ENCODE peak calls at places on chromosome 10, in ten cellular contexts. One of them, this sample, is unnamed.
A peak's percentile ranks its signal among the peaks of the same experiment; 100 is the strongest.

GRCh38 chr10:61975107-61975932 is 73.8 kb downstream of the ARID5B start:
- DNase-seq in activated naive CD4-positive, alpha-beta T cell treated with anti-CD3 and anti-CD28 coated beads, Interleukin-2, amount 10 ng/mL, durations not matched to agents 7 days and 5 days: no peak
- DNase-seq in breast epithelium: no peak
- DNase-seq in omental fat pad: no peak
- DNase-seq in activated CD8-positive, alpha-beta memory T cell treated with anti-CD3 and anti-CD28 coated beads for 24 hours: no peak
- DNase-seq in NCI-H460: peak; percentile 4
- DNase-seq in effector memory CD4-positive, alpha-beta T cell: no peak
- DNase-seq in NCI-H1092: no peak
- DNase-seq in RCC 7860: peak; percentile 11
- DNase-seq in activated T-cell treated with anti-CD3 and anti-CD28 coated beads for 1 hour: no peak
- DNase-seq in this sample: no peak

GRCh38 chr10:132069849-132070182 is 4.1 kb downstream of the JAKMIP3 start:
- DNase-seq in effector memory CD4-positive, alpha-beta T cell: no peak
- DNase-seq in RCC 7860: no peak
- DNase-seq in NCI-H460: no peak
- DNase-seq in NCI-H1092: no peak
- DNase-seq in activated naive CD4-positive, alpha-beta T cell treated with anti-CD3 and anti-CD28 coated beads, Interleukin-2, amount 10 ng/mL, durations not matched to agents 7 days and 5 days: no peak
- DNase-seq in activated T-cell treated with anti-CD3 and anti-CD28 coated beads for 1 hour: no peak
- DNase-seq in activated CD8-positive, alpha-beta memory T cell treated with anti-CD3 and anti-CD28 coated beads for 24 hours: no peak
- DNase-seq in omental fat pad: no peak
- DNase-seq in breast epithelium: no peak
- DNase-seq in this sample: no peak

GRCh38 chr10:100913470-100913865 is 705 bp downstream of the SLF2 start:
- DNase-seq in activated naive CD4-positive, alpha-beta T cell treated with anti-CD3 and anti-CD28 coated beads, Interleukin-2, amount 10 ng/mL, durations not matched to agents 7 days and 5 days: no peak
- DNase-seq in RCC 7860: no peak
- DNase-seq in NCI-H1092: no peak
- DNase-seq in omental fat pad: no peak
- DNase-seq in activated T-cell treated with anti-CD3 and anti-CD28 coated beads for 1 hour: no peak
- DNase-seq in activated CD8-positive, alpha-beta memory T cell treated with anti-CD3 and anti-CD28 coated beads for 24 hours: no peak
- DNase-seq in effector memory CD4-positive, alpha-beta T cell: no peak
- DNase-seq in breast epithelium: no peak
- DNase-seq in NCI-H460: no peak
- DNase-seq in this sample: no peak

GRCh38 chr10:89992575-89992974 is 291.2 kb downstream of the KIF20B start:
- DNase-seq in activated CD8-positive, alpha-beta memory T cell treated with anti-CD3 and anti-CD28 coated beads for 24 hours: no peak
- DNase-seq in activated naive CD4-positive, alpha-beta T cell treated with anti-CD3 and anti-CD28 coated beads, Interleukin-2, amount 10 ng/mL, durations not matched to agents 7 days and 5 days: no peak
- DNase-seq in NCI-H460: no peak
- DNase-seq in RCC 7860: no peak
- DNase-seq in effector memory CD4-positive, alpha-beta T cell: no peak
- DNase-seq in activated T-cell treated with anti-CD3 and anti-CD28 coated beads for 1 hour: no peak
- DNase-seq in NCI-H1092: no peak
- DNase-seq in omental fat pad: no peak
- DNase-seq in breast epithelium: no peak
- DNase-seq in this sample: no peak

GRCh38 chr10:108204528-108205313 is 1040.2 kb upstream of the SORCS1 start:
- DNase-seq in activated T-cell treated with anti-CD3 and anti-CD28 coated beads for 1 hour: no peak
- DNase-seq in breast epithelium: no peak
- DNase-seq in activated naive CD4-positive, alpha-beta T cell treated with anti-CD3 and anti-CD28 coated beads, Interleukin-2, amount 10 ng/mL, durations not matched to agents 7 days and 5 days: no peak
- DNase-seq in NCI-H460: peak; percentile 3
- DNase-seq in RCC 7860: peak; percentile 30
- DNase-seq in effector memory CD4-positive, alpha-beta T cell: no peak
- DNase-seq in omental fat pad: no peak
- DNase-seq in NCI-H1092: no peak
- DNase-seq in activated CD8-positive, alpha-beta memory T cell treated with anti-CD3 and anti-CD28 coated beads for 24 hours: no peak
- DNase-seq in this sample: peak; percentile 78

GRCh38 chr10:124005991-124006392 is 87.4 kb downstream of the CHST15 start:
- DNase-seq in NCI-H460: no peak
- DNase-seq in RCC 7860: no peak
- DNase-seq in activated naive CD4-positive, alpha-beta T cell treated with anti-CD3 and anti-CD28 coated beads, Interleukin-2, amount 10 ng/mL, durations not matched to agents 7 days and 5 days: no peak
- DNase-seq in omental fat pad: no peak
- DNase-seq in activated T-cell treated with anti-CD3 and anti-CD28 coated beads for 1 hour: no peak
- DNase-seq in activated CD8-positive, alpha-beta memory T cell treated with anti-CD3 and anti-CD28 coated beads for 24 hours: no peak
- DNase-seq in breast epithelium: no peak
- DNase-seq in effector memory CD4-positive, alpha-beta T cell: no peak
- DNase-seq in NCI-H1092: peak; percentile 64
- DNase-seq in this sample: no peak

GRCh38 chr10:30701471-30702173 is 72.1 kb upstream of the LYZL2 start:
- DNase-seq in activated CD8-positive, alpha-beta memory T cell treated with anti-CD3 and anti-CD28 coated beads for 24 hours: peak; percentile 83
- DNase-seq in activated T-cell treated with anti-CD3 and anti-CD28 coated beads for 1 hour: peak; percentile 33
- DNase-seq in NCI-H460: peak; percentile 17
- DNase-seq in activated naive CD4-positive, alpha-beta T cell treated with anti-CD3 and anti-CD28 coated beads, Interleukin-2, amount 10 ng/mL, durations not matched to agents 7 days and 5 days: peak; percentile 82
- DNase-seq in NCI-H1092: no peak
- DNase-seq in RCC 7860: peak; percentile 67
- DNase-seq in effector memory CD4-positive, alpha-beta T cell: peak; percentile 53
- DNase-seq in breast epithelium: no peak
- DNase-seq in omental fat pad: no peak
- DNase-seq in this sample: no peak

GRCh38 chr10:52818019-52818418 is 45.4 kb upstream of the MBL2 start:
- DNase-seq in activated naive CD4-positive, alpha-beta T cell treated with anti-CD3 and anti-CD28 coated beads, Interleukin-2, amount 10 ng/mL, durations not matched to agents 7 days and 5 days: no peak
- DNase-seq in omental fat pad: no peak
- DNase-seq in activated T-cell treated with anti-CD3 and anti-CD28 coated beads for 1 hour: no peak
- DNase-seq in NCI-H1092: peak; percentile 4
- DNase-seq in activated CD8-positive, alpha-beta memory T cell treated with anti-CD3 and anti-CD28 coated beads for 24 hours: no peak
- DNase-seq in effector memory CD4-positive, alpha-beta T cell: no peak
- DNase-seq in NCI-H460: peak; percentile 43
- DNase-seq in breast epithelium: no peak
- DNase-seq in RCC 7860: peak; percentile 60
- DNase-seq in this sample: peak; percentile 62

GRCh38 chr10:4581929-4582328 is 244.1 kb upstream of the AKR1E2 start:
- DNase-seq in omental fat pad: no peak
- DNase-seq in NCI-H1092: no peak
- DNase-seq in activated T-cell treated with anti-CD3 and anti-CD28 coated beads for 1 hour: no peak
- DNase-seq in breast epithelium: no peak
- DNase-seq in activated CD8-positive, alpha-beta memory T cell treated with anti-CD3 and anti-CD28 coated beads for 24 hours: no peak
- DNase-seq in effector memory CD4-positive, alpha-beta T cell: no peak
- DNase-seq in RCC 7860: no peak
- DNase-seq in activated naive CD4-positive, alpha-beta T cell treated with anti-CD3 and anti-CD28 coated beads, Interleukin-2, amount 10 ng/mL, durations not matched to agents 7 days and 5 days: no peak
- DNase-seq in NCI-H460: no peak
- DNase-seq in this sample: no peak

GRCh38 chr10:100153239-100153840 is 32.5 kb downstream of the ERLIN1 start:
- DNase-seq in breast epithelium: no peak
- DNase-seq in RCC 7860: no peak
- DNase-seq in omental fat pad: no peak
- DNase-seq in activated T-cell treated with anti-CD3 and anti-CD28 coated beads for 1 hour: no peak
- DNase-seq in effector memory CD4-positive, alpha-beta T cell: no peak
- DNase-seq in NCI-H460: no peak
- DNase-seq in activated naive CD4-positive, alpha-beta T cell treated with anti-CD3 and anti-CD28 coated beads, Interleukin-2, amount 10 ng/mL, durations not matched to agents 7 days and 5 days: no peak
- DNase-seq in activated CD8-positive, alpha-beta memory T cell treated with anti-CD3 and anti-CD28 coated beads for 24 hours: no peak
- DNase-seq in NCI-H1092: no peak
- DNase-seq in this sample: no peak

GRCh38 chr10:73873843-73874215 is 526 bp downstream of the CAMK2G start:
- DNase-seq in NCI-H460: no peak
- DNase-seq in omental fat pad: no peak
- DNase-seq in breast epithelium: no peak
- DNase-seq in RCC 7860: no peak
- DNase-seq in NCI-H1092: no peak
- DNase-seq in activated naive CD4-positive, alpha-beta T cell treated with anti-CD3 and anti-CD28 coated beads, Interleukin-2, amount 10 ng/mL, durations not matched to agents 7 days and 5 days: peak; percentile 50
- DNase-seq in effector memory CD4-positive, alpha-beta T cell: peak; percentile 8
- DNase-seq in activated T-cell treated with anti-CD3 and anti-CD28 coated beads for 1 hour: no peak
- DNase-seq in activated CD8-positive, alpha-beta memory T cell treated with anti-CD3 and anti-CD28 coated beads for 24 hours: no peak
- DNase-seq in this sample: no peak

GRCh38 chr10:42543840-42544372 is 94.5 kb downstream of the ZNF33B start:
- DNase-seq in omental fat pad: no peak
- DNase-seq in NCI-H1092: no peak
- DNase-seq in activated naive CD4-positive, alpha-beta T cell treated with anti-CD3 and anti-CD28 coated beads, Interleukin-2, amount 10 ng/mL, durations not matched to agents 7 days and 5 days: no peak
- DNase-seq in RCC 7860: no peak
- DNase-seq in NCI-H460: no peak
- DNase-seq in activated T-cell treated with anti-CD3 and anti-CD28 coated beads for 1 hour: no peak
- DNase-seq in activated CD8-positive, alpha-beta memory T cell treated with anti-CD3 and anti-CD28 coated beads for 24 hours: no peak
- DNase-seq in effector memory CD4-positive, alpha-beta T cell: no peak
- DNase-seq in breast epithelium: peak; percentile 53
- DNase-seq in this sample: no peak

GRCh38 chr10:98556061-98556460 is 109.3 kb upstream of the HPS1 start:
- DNase-seq in NCI-H1092: no peak
- DNase-seq in activated T-cell treated with anti-CD3 and anti-CD28 coated beads for 1 hour: no peak
- DNase-seq in NCI-H460: no peak
- DNase-seq in omental fat pad: no peak
- DNase-seq in RCC 7860: no peak
- DNase-seq in effector memory CD4-positive, alpha-beta T cell: no peak
- DNase-seq in activated CD8-positive, alpha-beta memory T cell treated with anti-CD3 and anti-CD28 coated beads for 24 hours: no peak
- DNase-seq in activated naive CD4-positive, alpha-beta T cell treated with anti-CD3 and anti-CD28 coated beads, Interleukin-2, amount 10 ng/mL, durations not matched to agents 7 days and 5 days: no peak
- DNase-seq in breast epithelium: no peak
- DNase-seq in this sample: no peak

GRCh38 chr10:123309740-123310139 is 155.5 kb downstream of the BUB3 start:
- DNase-seq in breast epithelium: no peak
- DNase-seq in NCI-H1092: no peak
- DNase-seq in omental fat pad: no peak
- DNase-seq in activated naive CD4-positive, alpha-beta T cell treated with anti-CD3 and anti-CD28 coated beads, Interleukin-2, amount 10 ng/mL, durations not matched to agents 7 days and 5 days: no peak
- DNase-seq in activated T-cell treated with anti-CD3 and anti-CD28 coated beads for 1 hour: no peak
- DNase-seq in activated CD8-positive, alpha-beta memory T cell treated with anti-CD3 and anti-CD28 coated beads for 24 hours: no peak
- DNase-seq in effector memory CD4-positive, alpha-beta T cell: no peak
- DNase-seq in NCI-H460: no peak
- DNase-seq in RCC 7860: no peak
- DNase-seq in this sample: no peak

GRCh38 chr10:127832456-127832855 is 60.3 kb downstream of the CLRN3 start:
- DNase-seq in breast epithelium: no peak
- DNase-seq in NCI-H460: no peak
- DNase-seq in omental fat pad: no peak
- DNase-seq in effector memory CD4-positive, alpha-beta T cell: no peak
- DNase-seq in activated CD8-positive, alpha-beta memory T cell treated with anti-CD3 and anti-CD28 coated beads for 24 hours: no peak
- DNase-seq in activated T-cell treated with anti-CD3 and anti-CD28 coated beads for 1 hour: no peak
- DNase-seq in NCI-H1092: no peak
- DNase-seq in RCC 7860: no peak
- DNase-seq in activated naive CD4-positive, alpha-beta T cell treated with anti-CD3 and anti-CD28 coated beads, Interleukin-2, amount 10 ng/mL, durations not matched to agents 7 days and 5 days: no peak
- DNase-seq in this sample: no peak

GRCh38 chr10:74167443-74167842 is 16.4 kb downstream of the ADK start:
- DNase-seq in breast epithelium: no peak
- DNase-seq in NCI-H460: no peak
- DNase-seq in activated naive CD4-positive, alpha-beta T cell treated with anti-CD3 and anti-CD28 coated beads, Interleukin-2, amount 10 ng/mL, durations not matched to agents 7 days and 5 days: no peak
- DNase-seq in activated CD8-positive, alpha-beta memory T cell treated with anti-CD3 and anti-CD28 coated beads for 24 hours: no peak
- DNase-seq in activated T-cell treated with anti-CD3 and anti-CD28 coated beads for 1 hour: no peak
- DNase-seq in NCI-H1092: no peak
- DNase-seq in effector memory CD4-positive, alpha-beta T cell: no peak
- DNase-seq in omental fat pad: no peak
- DNase-seq in RCC 7860: no peak
- DNase-seq in this sample: no peak

GRCh38 chr10:12638103-12638502 is 288.8 kb downstream of the CAMK1D start:
- DNase-seq in activated CD8-positive, alpha-beta memory T cell treated with anti-CD3 and anti-CD28 coated beads for 24 hours: no peak
- DNase-seq in breast epithelium: no peak
- DNase-seq in RCC 7860: no peak
- DNase-seq in NCI-H1092: peak; percentile 73
- DNase-seq in NCI-H460: no peak
- DNase-seq in activated naive CD4-positive, alpha-beta T cell treated with anti-CD3 and anti-CD28 coated beads, Interleukin-2, amount 10 ng/mL, durations not matched to agents 7 days and 5 days: peak; percentile 63
- DNase-seq in omental fat pad: no peak
- DNase-seq in activated T-cell treated with anti-CD3 and anti-CD28 coated beads for 1 hour: no peak
- DNase-seq in effector memory CD4-positive, alpha-beta T cell: no peak
- DNase-seq in this sample: peak; percentile 44

GRCh38 chr10:51422311-51423120 is 276.9 kb downstream of the CSTF2T start:
- DNase-seq in omental fat pad: no peak
- DNase-seq in activated T-cell treated with anti-CD3 and anti-CD28 coated beads for 1 hour: peak; percentile 2
- DNase-seq in NCI-H1092: no peak
- DNase-seq in effector memory CD4-positive, alpha-beta T cell: no peak
- DNase-seq in RCC 7860: peak; percentile 5
- DNase-seq in NCI-H460: peak; percentile 38
- DNase-seq in activated naive CD4-positive, alpha-beta T cell treated with anti-CD3 and anti-CD28 coated beads, Interleukin-2, amount 10 ng/mL, durations not matched to agents 7 days and 5 days: peak; percentile 39
- DNase-seq in breast epithelium: peak; percentile 39
- DNase-seq in activated CD8-positive, alpha-beta memory T cell treated with anti-CD3 and anti-CD28 coated beads for 24 hours: no peak
- DNase-seq in this sample: peak; percentile 66

GRCh38 chr10:28663576-28664368 is 13.5 kb upstream of the BAMBI start:
- DNase-seq in NCI-H460: peak; percentile 71
- DNase-seq in omental fat pad: no peak
- DNase-seq in breast epithelium: peak; percentile 61
- DNase-seq in RCC 7860: peak; percentile 65
- DNase-seq in NCI-H1092: peak; percentile 76
- DNase-seq in activated T-cell treated with anti-CD3 and anti-CD28 coated beads for 1 hour: peak; percentile 44
- DNase-seq in activated CD8-positive, alpha-beta memory T cell treated with anti-CD3 and anti-CD28 coated beads for 24 hours: peak; percentile 80
- DNase-seq in activated naive CD4-positive, alpha-beta T cell treated with anti-CD3 and anti-CD28 coated beads, Interleukin-2, amount 10 ng/mL, durations not matched to agents 7 days and 5 days: peak; percentile 81
- DNase-seq in effector memory CD4-positive, alpha-beta T cell: peak; percentile 46
- DNase-seq in this sample: peak; percentile 91

GRCh38 chr10:71613303-71613777 is 106.2 kb downstream of the C10orf105 start:
- DNase-seq in activated CD8-positive, alpha-beta memory T cell treated with anti-CD3 and anti-CD28 coated beads for 24 hours: no peak
- DNase-seq in activated naive CD4-positive, alpha-beta T cell treated with anti-CD3 and anti-CD28 coated beads, Interleukin-2, amount 10 ng/mL, durations not matched to agents 7 days and 5 days: no peak
- DNase-seq in breast epithelium: no peak
- DNase-seq in activated T-cell treated with anti-CD3 and anti-CD28 coated beads for 1 hour: no peak
- DNase-seq in NCI-H460: no peak
- DNase-seq in NCI-H1092: no peak
- DNase-seq in RCC 7860: no peak
- DNase-seq in effector memory CD4-positive, alpha-beta T cell: no peak
- DNase-seq in omental fat pad: no peak
- DNase-seq in this sample: no peak

GRCh38 chr10:14429043-14429713 is 98.5 kb upstream of the FRMD4A start:
- DNase-seq in breast epithelium: no peak
- DNase-seq in NCI-H460: no peak
- DNase-seq in NCI-H1092: no peak
- DNase-seq in RCC 7860: peak; percentile 81
- DNase-seq in effector memory CD4-positive, alpha-beta T cell: no peak
- DNase-seq in omental fat pad: no peak
- DNase-seq in activated naive CD4-positive, alpha-beta T cell treated with anti-CD3 and anti-CD28 coated beads, Interleukin-2, amount 10 ng/mL, durations not matched to agents 7 days and 5 days: no peak
- DNase-seq in activated CD8-positive, alpha-beta memory T cell treated with anti-CD3 and anti-CD28 coated beads for 24 hours: no peak
- DNase-seq in activated T-cell treated with anti-CD3 and anti-CD28 coated beads for 1 hour: no peak
- DNase-seq in this sample: peak; percentile 28

GRCh38 chr10:80196270-80196949 is 8.9 kb downstream of the ANXA11 start:
- DNase-seq in NCI-H1092: no peak
- DNase-seq in effector memory CD4-positive, alpha-beta T cell: peak; percentile 32
- DNase-seq in RCC 7860: peak; percentile 70
- DNase-seq in activated CD8-positive, alpha-beta memory T cell treated with anti-CD3 and anti-CD28 coated beads for 24 hours: peak; percentile 85
- DNase-seq in activated T-cell treated with anti-CD3 and anti-CD28 coated beads for 1 hour: peak; percentile 51
- DNase-seq in NCI-H460: no peak
- DNase-seq in breast epithelium: peak; percentile 90
- DNase-seq in activated naive CD4-positive, alpha-beta T cell treated with anti-CD3 and anti-CD28 coated beads, Interleukin-2, amount 10 ng/mL, durations not matched to agents 7 days and 5 days: peak; percentile 69
- DNase-seq in omental fat pad: no peak
- DNase-seq in this sample: no peak

GRCh38 chr10:31069411-31069810 is 37.7 kb upstream of the ZNF438 start:
- DNase-seq in activated naive CD4-positive, alpha-beta T cell treated with anti-CD3 and anti-CD28 coated beads, Interleukin-2, amount 10 ng/mL, durations not matched to agents 7 days and 5 days: no peak
- DNase-seq in RCC 7860: no peak
- DNase-seq in breast epithelium: no peak
- DNase-seq in NCI-H1092: no peak
- DNase-seq in activated CD8-positive, alpha-beta memory T cell treated with anti-CD3 and anti-CD28 coated beads for 24 hours: no peak
- DNase-seq in activated T-cell treated with anti-CD3 and anti-CD28 coated beads for 1 hour: no peak
- DNase-seq in NCI-H460: no peak
- DNase-seq in effector memory CD4-positive, alpha-beta T cell: no peak
- DNase-seq in omental fat pad: no peak
- DNase-seq in this sample: peak; percentile 45

GRCh38 chr10:132793213-132793612 is 7.3 kb upstream of the NKX6-2 start:
- DNase-seq in activated T-cell treated with anti-CD3 and anti-CD28 coated beads for 1 hour: no peak
- DNase-seq in activated naive CD4-positive, alpha-beta T cell treated with anti-CD3 and anti-CD28 coated beads, Interleukin-2, amount 10 ng/mL, durations not matched to agents 7 days and 5 days: no peak
- DNase-seq in NCI-H460: no peak
- DNase-seq in RCC 7860: no peak
- DNase-seq in activated CD8-positive, alpha-beta memory T cell treated with anti-CD3 and anti-CD28 coated beads for 24 hours: no peak
- DNase-seq in breast epithelium: no peak
- DNase-seq in omental fat pad: no peak
- DNase-seq in effector memory CD4-positive, alpha-beta T cell: no peak
- DNase-seq in NCI-H1092: no peak
- DNase-seq in this sample: no peak

GRCh38 chr10:69361303-69361614 is 55.5 kb downstream of the TACR2 start:
- DNase-seq in NCI-H460: no peak
- DNase-seq in activated T-cell treated with anti-CD3 and anti-CD28 coated beads for 1 hour: no peak
- DNase-seq in RCC 7860: no peak
- DNase-seq in activated naive CD4-positive, alpha-beta T cell treated with anti-CD3 and anti-CD28 coated beads, Interleukin-2, amount 10 ng/mL, durations not matched to agents 7 days and 5 days: no peak
- DNase-seq in omental fat pad: no peak
- DNase-seq in activated CD8-positive, alpha-beta memory T cell treated with anti-CD3 and anti-CD28 coated beads for 24 hours: no peak
- DNase-seq in breast epithelium: no peak
- DNase-seq in effector memory CD4-positive, alpha-beta T cell: no peak
- DNase-seq in NCI-H1092: peak; percentile 44
- DNase-seq in this sample: no peak

GRCh38 chr10:133135116-133135465 is 24.9 kb upstream of the KNDC1 start:
- DNase-seq in activated naive CD4-positive, alpha-beta T cell treated with anti-CD3 and anti-CD28 coated beads, Interleukin-2, amount 10 ng/mL, durations not matched to agents 7 days and 5 days: no peak
- DNase-seq in omental fat pad: no peak
- DNase-seq in activated T-cell treated with anti-CD3 and anti-CD28 coated beads for 1 hour: no peak
- DNase-seq in NCI-H1092: no peak
- DNase-seq in breast epithelium: no peak
- DNase-seq in activated CD8-positive, alpha-beta memory T cell treated with anti-CD3 and anti-CD28 coated beads for 24 hours: no peak
- DNase-seq in effector memory CD4-positive, alpha-beta T cell: no peak
- DNase-seq in NCI-H460: no peak
- DNase-seq in RCC 7860: no peak
- DNase-seq in this sample: no peak

GRCh38 chr10:107341281-107341680 is 176.8 kb upstream of the SORCS1 start:
- DNase-seq in activated CD8-positive, alpha-beta memory T cell treated with anti-CD3 and anti-CD28 coated beads for 24 hours: no peak
- DNase-seq in RCC 7860: no peak
- DNase-seq in breast epithelium: no peak
- DNase-seq in activated T-cell treated with anti-CD3 and anti-CD28 coated beads for 1 hour: no peak
- DNase-seq in activated naive CD4-positive, alpha-beta T cell treated with anti-CD3 and anti-CD28 coated beads, Interleukin-2, amount 10 ng/mL, durations not matched to agents 7 days and 5 days: no peak
- DNase-seq in effector memory CD4-positive, alpha-beta T cell: no peak
- DNase-seq in NCI-H460: no peak
- DNase-seq in NCI-H1092: no peak
- DNase-seq in omental fat pad: no peak
- DNase-seq in this sample: no peak

GRCh38 chr10:68831961-68832455 is 4.7 kb downstream of the STOX1 start:
- DNase-seq in NCI-H1092: no peak
- DNase-seq in activated naive CD4-positive, alpha-beta T cell treated with anti-CD3 and anti-CD28 coated beads, Interleukin-2, amount 10 ng/mL, durations not matched to agents 7 days and 5 days: no peak
- DNase-seq in RCC 7860: no peak
- DNase-seq in breast epithelium: no peak
- DNase-seq in NCI-H460: no peak
- DNase-seq in activated T-cell treated with anti-CD3 and anti-CD28 coated beads for 1 hour: no peak
- DNase-seq in activated CD8-positive, alpha-beta memory T cell treated with anti-CD3 and anti-CD28 coated beads for 24 hours: no peak
- DNase-seq in omental fat pad: no peak
- DNase-seq in effector memory CD4-positive, alpha-beta T cell: no peak
- DNase-seq in this sample: peak; percentile 23